ENCODE peak calls at places on chromosomes 5 and 9, in seven cellular contexts. U is PC-9; G is tibial nerve; B is right lobe of liver; D is tibial artery; M is cardiac muscle cell; A is CD8-positive, alpha-beta T cell. T is an unnamed sample. For H3K4me1, the result is how much of the 10 kb centered on the place peaks cover.

GRCh38 chr5:156918311-156918845 is 44.6 kb downstream of the TIMD4 start:
- DNase-seq in U (no peak), G (no peak), B (no peak), D (no peak), M (no peak), A (no peak), T (no peak)

GRCh38 chr9:13688990-13689600 is 409.6 kb upstream of the MPDZ start:
- DNase-seq in U (no peak), G (no peak), B (no peak), D (no peak), M (peak), A (no peak), T (peak)

GRCh38 chr9:136339173-136339957 is 12.0 kb downstream of the GPSM1 start:
- DNase-seq in U (peak), G (peak), B (peak), D (peak), M (peak), A (no peak), T (no peak)

GRCh38 chr5:168818586-168818985 is 239.4 kb upstream of the PANK3 start:
- DNase-seq in U (no peak), G (no peak), B (no peak), D (no peak), M (no peak), A (no peak), T (no peak)

GRCh38 chr5:139711852-139712171 is 63.7 kb downstream of the CXXC5 start:
- DNase-seq in U (no peak), G (no peak), B (no peak), D (no peak), M (no peak), A (no peak), T (peak)

GRCh38 chr9:16044116-16044881 is 491.5 kb downstream of the CCDC171 start:
- DNase-seq in U (no peak), G (no peak), B (no peak), D (no peak), M (peak), A (no peak), T (no peak)

GRCh38 chr9:120941046-120941770 is 14.6 kb upstream of the TRAF1 start:
- DNase-seq in U (no peak), G (no peak), B (no peak), D (no peak), M (peak), A (no peak), T (no peak)

GRCh38 chr5:956941-957729 is 51.5 kb upstream of the NKD2 start:
- DNase-seq in U (peak), G (no peak), B (no peak), D (no peak), M (peak), A (no peak), T (peak)

GRCh38 chr9:136196465-136197371 is 8.2 kb downstream of the LHX3 start:
- DNase-seq in U (peak), G (no peak), B (no peak), D (no peak), M (no peak), A (no peak), T (no peak)

GRCh38 chr9:18396102-18396728 is 77.7 kb upstream of the ADAMTSL1 start:
- DNase-seq in U (no peak), G (no peak), B (no peak), D (no peak), M (peak), A (no peak), T (peak)

GRCh38 chr5:151250346-151251000 is 2.5 kb upstream of the GM2A start:
- DNase-seq in U (no peak), G (no peak), B (no peak), D (no peak), M (no peak), A (no peak), T (no peak)

GRCh38 chr9:37574996-37575395 is 1.2 kb downstream of the FBXO10 start:
- DNase-seq in U (no peak), G (no peak), B (no peak), D (no peak), M (no peak), A (no peak), T (no peak)

GRCh38 chr9:137113385-137114159 is 961 bp downstream of the DPP7 start:
- DNase-seq in U (no peak), G (no peak), B (no peak), D (no peak), M (peak), A (peak), T (no peak)

GRCh38 chr9:137194909-137195308 is 5.6 kb downstream of the TPRN start:
- DNase-seq in U (peak), G (no peak), B (no peak), D (no peak), M (no peak), A (no peak), T (no peak)

GRCh38 chr9:108109927-108110326 is 620.4 kb upstream of the KLF4 start:
- DNase-seq in U (no peak), G (no peak), B (no peak), D (no peak), M (no peak), A (no peak), T (no peak)

GRCh38 chr5:75395277-75395676 is 58.3 kb downstream of the HMGCR start:
- DNase-seq in U (no peak), G (no peak), B (no peak), D (no peak), M (no peak), A (no peak), T (no peak)

GRCh38 chr5:6377582-6378127 is 692 bp downstream of the MED10 start:
- DNase-seq in U (no peak), G (no peak), B (no peak), D (no peak), M (peak), A (no peak), T (no peak)

GRCh38 chr9:125631391-125632085 is 75.5 kb downstream of the MAPKAP1 start:
- DNase-seq in U (no peak), G (no peak), B (no peak), D (no peak), M (peak), A (no peak), T (peak)

GRCh38 chr9:97504381-97505216 is 3.1 kb downstream of the TMOD1 start:
- DNase-seq in U (no peak), G (no peak), B (no peak), D (no peak), M (no peak), A (no peak), T (no peak)

GRCh38 chr9:121857941-121858340 is 206.5 kb downstream of the DAB2IP start:
- DNase-seq in U (no peak), G (no peak), B (no peak), D (no peak), M (no peak), A (no peak), T (no peak)

GRCh38 chr5:65059681-65060598 is 291.2 kb downstream of the CWC27 start:
- DNase-seq in U (no peak), G (no peak), B (no peak), D (no peak), M (no peak), A (no peak), T (no peak)

GRCh38 chr5:151498395-151499155 is 51.2 kb downstream of the SLC36A1 start:
- DNase-seq in U (no peak), G (no peak), B (no peak), D (no peak), M (no peak), A (no peak), T (no peak)

GRCh38 chr5:120655828-120656435 is 191.8 kb downstream of the PRR16 start:
- DNase-seq in U (no peak), G (no peak), B (no peak), D (no peak), M (peak), A (no peak), T (peak)

GRCh38 chr9:91714020-91714721 is 235.9 kb downstream of the ROR2 start:
- DNase-seq in U (no peak), G (no peak), B (peak), D (no peak), M (peak), A (no peak), T (peak)

GRCh38 chr5:65076251-65076869 is 307.6 kb downstream of the CWC27 start:
- DNase-seq in U (peak), G (no peak), B (no peak), D (peak), M (peak), A (peak), T (peak)

GRCh38 chr9:79574716-79575242 is 3.0 kb downstream of the TLE4 start:
- DNase-seq in U (no peak), G (no peak), B (no peak), D (no peak), M (no peak), A (no peak), T (no peak)

GRCh38 chr9:2281031-2281802 is 266.1 kb downstream of the SMARCA2 start:
- DNase-seq in U (peak), G (no peak), B (no peak), D (no peak), M (peak), A (no peak), T (no peak)
- H3K27ac ChIP-seq in U (peak), G (no peak), B (no peak), D (no peak), M (no peak), A (no peak), T (no peak)

DNA sequence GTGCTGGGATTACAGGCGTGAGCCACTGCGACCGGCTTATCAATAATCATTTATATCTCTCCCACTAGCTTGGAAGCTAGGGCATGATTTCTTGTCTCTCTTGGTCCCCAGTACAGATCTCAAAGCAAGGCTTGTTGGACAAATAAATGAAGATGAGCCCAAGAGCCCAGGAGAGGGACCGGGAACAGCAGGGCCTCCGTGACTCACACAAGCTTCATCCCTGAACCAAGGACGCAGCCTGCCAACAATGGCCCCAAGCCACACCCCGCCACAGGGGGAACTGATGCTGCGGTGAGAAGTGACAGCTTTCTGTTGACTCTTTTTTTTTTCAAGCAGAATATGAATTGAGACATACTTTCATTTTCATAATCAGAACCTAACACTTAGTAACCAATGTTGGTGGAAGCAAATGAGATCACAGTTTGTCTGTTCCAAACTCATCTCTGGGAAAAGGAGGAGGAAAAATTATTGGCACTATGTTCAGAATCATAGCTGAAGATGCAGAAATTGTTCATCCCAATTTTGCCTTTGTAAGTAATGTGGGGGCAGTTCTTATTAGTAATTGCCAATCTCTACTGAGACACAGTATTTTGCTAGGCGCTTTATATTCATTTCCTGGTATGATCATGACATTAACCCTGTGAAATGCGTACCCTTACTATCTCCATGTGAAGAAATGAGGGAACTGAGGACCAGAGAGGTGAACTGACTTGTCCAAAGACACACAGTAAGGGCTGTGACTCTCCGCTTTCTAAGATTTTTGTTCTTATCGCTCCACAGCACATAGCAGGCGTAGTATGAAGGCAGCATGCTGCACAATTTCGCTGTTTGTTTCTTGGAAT is 6.6 kb upstream of the DUSP1 start:
- DNase-seq in U (peak), G (peak), B (peak), D (peak), M (peak), A (peak), T (peak)
- TF ChIP-seq CTCF in U (no peak), G (no peak), B (no peak), D (no peak), M (no peak), A (no peak), T (no peak)

DNA sequence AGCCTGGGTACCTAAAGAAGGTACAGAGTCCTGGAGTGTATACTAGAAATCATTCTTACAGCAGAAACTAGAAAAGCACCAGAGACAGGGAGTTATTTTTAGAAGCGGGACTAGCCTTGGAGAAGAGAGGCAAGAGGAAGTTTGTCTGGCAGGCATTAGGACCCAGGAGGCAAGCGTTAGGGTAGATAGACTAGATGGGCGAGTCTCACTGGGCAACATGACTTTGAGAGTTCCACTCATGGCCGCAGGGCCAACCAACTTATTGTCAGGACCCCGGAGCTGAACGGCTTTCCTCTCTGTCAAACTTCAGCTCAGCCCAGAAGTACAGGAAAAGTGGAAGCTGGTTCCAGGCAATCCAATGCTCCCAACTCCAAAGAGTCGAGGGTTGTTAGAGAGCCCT is 34.1 kb upstream of the NPR3 start:
- DNase-seq in U (no peak), G (no peak), B (no peak), D (no peak), M (no peak), A (no peak), T (no peak)
- H3K4me1 ChIP-seq in U (under half), G (under half), B (under half), D (under half), M (under half), A (under half), T (under half)

DNA sequence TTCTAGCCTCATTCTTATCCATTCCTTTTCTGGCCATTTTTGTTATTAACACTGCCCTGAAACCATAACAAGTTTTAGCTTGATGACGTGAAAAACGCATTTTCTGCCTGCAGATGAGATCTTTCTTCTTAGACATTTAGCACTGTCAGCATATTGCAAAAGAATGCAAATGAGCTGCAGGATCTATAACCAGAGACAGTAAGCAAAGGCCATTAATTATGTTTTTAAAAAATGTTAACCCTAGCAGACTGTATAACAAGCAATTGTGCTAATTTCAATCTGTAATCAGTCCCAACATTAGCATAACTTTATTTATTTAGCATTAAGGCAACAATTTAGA is 60.4 kb upstream of the ZNF608 start:
- DNase-seq in U (no peak), G (no peak), B (no peak), D (no peak), M (no peak), A (no peak), T (peak)
- H3K27ac ChIP-seq in U (no peak), G (no peak), B (no peak), D (no peak), M (peak), A (no peak), T (no peak)

DNA sequence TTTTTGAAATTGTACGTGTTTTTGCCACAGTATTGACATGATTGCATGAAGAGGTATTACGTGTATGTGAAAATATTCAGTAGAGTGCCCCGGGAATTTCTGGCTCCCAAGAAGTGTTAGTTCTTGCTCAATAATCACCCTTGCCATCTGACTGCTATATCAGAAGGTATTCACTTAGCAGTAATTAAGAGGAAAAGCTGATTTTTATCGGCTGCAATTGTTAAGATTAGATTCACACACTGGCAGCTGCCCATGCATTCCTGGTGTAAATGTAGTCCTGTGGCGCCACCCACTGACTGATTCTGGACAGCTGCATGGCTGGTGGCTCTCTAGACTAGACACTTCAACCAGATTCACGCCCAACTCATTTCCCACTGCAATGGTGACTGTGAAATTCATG is 440.0 kb upstream of the ADAMTS16 start:
- DNase-seq in U (peak), G (peak), B (peak), D (peak), M (peak), A (no peak), T (peak)
- TF ChIP-seq CTCF in U (peak), G (peak), B (peak), D (no peak), M (peak), A (no peak), T (peak)

GRCh38 chr5:132369012-132369470 is 469 bp upstream of the SLC22A5 start:
- DNase-seq in U (no peak), G (no peak), B (no peak), D (no peak), M (no peak), A (no peak), T (no peak)

GRCh38 chr5:132363431-132364112 is 5.9 kb upstream of the SLC22A5 start:
- DNase-seq in U (peak), G (no peak), B (no peak), D (peak), M (peak), A (no peak), T (peak)

GRCh38 chr5:132362086-132362485 is 7.4 kb upstream of the SLC22A5 start:
- DNase-seq in U (no peak), G (no peak), B (no peak), D (no peak), M (no peak), A (no peak), T (no peak)

GRCh38 chr5:132364319-132364718 is 5.2 kb upstream of the SLC22A5 start:
- DNase-seq in U (peak), G (no peak), B (no peak), D (peak), M (peak), A (no peak), T (no peak)

DNA sequence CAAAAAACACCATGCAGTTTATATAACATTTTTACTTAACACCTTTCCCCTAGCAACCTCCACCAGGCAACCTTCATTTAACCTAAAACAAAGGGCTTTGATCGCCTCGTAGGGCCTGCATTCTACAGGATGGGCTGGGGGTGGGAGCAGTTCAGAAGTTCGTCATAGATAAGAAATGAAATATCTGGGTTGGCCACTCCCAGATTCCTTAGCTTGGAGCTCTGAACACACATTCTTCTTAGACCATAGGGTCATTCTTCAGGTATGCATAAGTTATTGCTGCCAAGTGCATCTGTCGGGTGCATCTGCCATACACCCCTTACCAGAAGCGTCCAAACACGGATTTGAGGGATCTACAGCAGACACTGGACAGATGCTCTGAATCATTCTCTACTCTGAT is 4.3 kb upstream of the SLC22A5 start:
- DNase-seq in U (peak), G (no peak), B (no peak), D (no peak), M (peak), A (no peak), T (no peak)
- H3K4me1 ChIP-seq in U (under half), G (under half), B (under half), D (under half), M (under half), A (under half), T (under half)

GRCh38 chr5:95809414-95809960 is 13.0 kb downstream of the GLRX start:
- DNase-seq in U (no peak), G (no peak), B (no peak), D (no peak), M (peak), A (no peak), T (no peak)
- H3K27ac ChIP-seq in U (no peak), G (no peak), B (peak), D (peak), M (peak), A (peak), T (peak)

GRCh38 chr9:23483566-23483965 is 342.5 kb downstream of the ELAVL2 start:
- DNase-seq in U (no peak), G (no peak), B (no peak), D (no peak), M (no peak), A (no peak), T (no peak)

DNA sequence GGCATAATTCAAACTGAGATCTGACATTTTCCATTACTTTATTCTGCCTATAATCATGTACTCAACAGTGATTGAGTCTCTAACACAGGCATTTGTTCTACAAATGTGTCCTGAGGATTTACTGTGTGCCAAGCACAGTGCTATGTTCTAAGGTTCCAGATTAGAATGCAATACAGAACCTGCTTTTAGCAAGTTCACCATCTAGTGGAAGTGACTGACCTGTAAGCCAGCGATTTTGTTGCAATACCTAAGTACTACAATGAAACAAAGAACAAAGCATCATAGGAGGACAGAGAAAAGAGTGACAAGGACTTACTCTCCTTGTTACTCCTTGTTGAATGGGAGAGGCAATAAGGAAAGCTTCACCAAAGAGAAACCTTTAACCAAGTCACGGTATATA is 348.1 kb downstream of the ELAVL2 start:
- DNase-seq in U (no peak), G (no peak), B (no peak), D (no peak), M (no peak), A (no peak), T (no peak)
- TF ChIP-seq CTCF in U (no peak), G (no peak), B (peak), D (no peak), M (no peak), A (no peak), T (no peak)